ENCODE peak calls at places on chromosomes 11 and 22, in four cellular contexts. L is PC-9, A is HCT116, V is fibroblast of lung. G is an unnamed sample.

GRCh38 chr11:15726221-15726746 is 611.6 kb downstream of the INSC start:
- DNase-seq in L (no peak), A (no peak), V (no peak), G (no peak)

GRCh38 chr11:105609341-105609781 is 512 bp upstream of the GRIA4 start:
- DNase-seq in L (no peak), A (peak; percentile 23), V (peak; percentile 13), G (peak; percentile 77)

GRCh38 chr11:36012979-36013378 is 69.1 kb downstream of the LDLRAD3 start:
- DNase-seq in L (no peak), A (no peak), V (peak; percentile 75), G (no peak)

GRCh38 chr11:127000291-127000968 is at the start of gene KIRREL3:
- DNase-seq in L (no peak), A (no peak), V (peak; percentile 4), G (peak; percentile 53)

GRCh38 chr11:36361472-36361871 is 65.4 kb downstream of the PRR5L start:
- DNase-seq in L (peak; percentile 65), A (no peak), V (no peak), G (no peak)

GRCh38 chr11:134639586-134640330 is 227.7 kb upstream of the B3GAT1 start:
- DNase-seq in L (no peak), A (peak; percentile 71), V (no peak), G (no peak)

GRCh38 chr11:122628691-122629555 is 26.6 kb upstream of the UBASH3B start:
- DNase-seq in L (peak; percentile 53), A (peak; percentile 64), V (peak; percentile 79), G (peak; percentile 88)

GRCh38 chr11:24623121-24623520 is 126.3 kb downstream of the LUZP2 start:
- DNase-seq in L (peak; percentile 36), A (no peak), V (no peak), G (no peak)

GRCh38 chr11:84476581-84476980 is 1150.6 kb downstream of the DLG2 start:
- DNase-seq in L (no peak), A (no peak), V (no peak), G (no peak)

GRCh38 chr11:637593-638507 is 781 bp downstream of the DRD4 start:
- DNase-seq in L (no peak), A (no peak), V (no peak), G (peak; percentile 61)

GRCh38 chr22:27786253-27786898 is 15.2 kb downstream of the MN1 start:
- DNase-seq in L (no peak), A (no peak), V (no peak), G (no peak)

GRCh38 chr11:17699157-17700114 is 19.9 kb upstream of the MYOD1 start:
- DNase-seq in L (no peak), A (no peak), V (no peak), G (no peak)

GRCh38 chr11:14029415-14029814 is 66.9 kb downstream of the SPON1 start:
- DNase-seq in L (no peak), A (no peak), V (no peak), G (peak; percentile 83)

GRCh38 chr11:113387605-113388211 is at the start of gene ANKK1:
- DNase-seq in L (no peak), A (peak; percentile 31), V (no peak), G (peak; percentile 84)

GRCh38 chr22:39534591-39535301 is 2.2 kb upstream of the RPS19BP1 start:
- DNase-seq in L (peak; percentile 58), A (no peak), V (peak; percentile 58), G (peak; percentile 95)

GRCh38 chr11:125481531-125481930 is 14.5 kb downstream of the FEZ1 start:
- DNase-seq in L (no peak), A (no peak), V (no peak), G (peak; percentile 44)

GRCh38 chr11:65640483-65641207 is 2.7 kb downstream of the SIPA1 start:
- DNase-seq in L (peak; percentile 13), A (no peak), V (no peak), G (no peak)

GRCh38 chr22:18044548-18045271 is 20.3 kb upstream of the MICAL3 start:
- DNase-seq in L (no peak), A (no peak), V (peak; percentile 95), G (no peak)

GRCh38 chr11:114912826-114913225 is 234.5 kb downstream of the NXPE2 start:
- DNase-seq in L (no peak), A (no peak), V (no peak), G (no peak)
- H2AFZ ChIP-seq in L (no peak overlapping the region), A (no peak overlapping the region), V (no peak overlapping the region), G (no peak overlapping the region)

GRCh38 chr11:130070829-130071205 is 1.1 kb downstream of the APLP2 start:
- DNase-seq in L (no peak), A (no peak), V (peak; percentile 31), G (peak; percentile 68)
- H2AFZ ChIP-seq in L (peak overlapping the region; percentile 68), A (no peak overlapping the region), V (peak overlapping the region; percentile 42), G (no peak overlapping the region)

GRCh38 chr11:95686265-95686664 is 103.3 kb downstream of the FAM76B start:
- DNase-seq in L (no peak), A (no peak), V (no peak), G (no peak)
- H2AFZ ChIP-seq in L (no peak overlapping the region), A (no peak overlapping the region), V (no peak overlapping the region), G (no peak overlapping the region)

GRCh38 chr11:94639901-94640721 is 72.9 kb downstream of the PIWIL4 start:
- DNase-seq in L (no peak), A (peak; percentile 53), V (no peak), G (no peak)
- H2AFZ ChIP-seq in L (no peak overlapping the region), A (peak overlapping the region; percentile 87), V (no peak overlapping the region), G (peak overlapping the region; percentile 56)

GRCh38 chr11:116814502-116814901 is 8.6 kb downstream of the APOA4 start:
- DNase-seq in L (no peak), A (no peak), V (no peak), G (no peak)
- H2AFZ ChIP-seq in L (no peak overlapping the region), A (no peak overlapping the region), V (no peak overlapping the region), G (no peak overlapping the region)

GRCh38 chr22:46974077-46974476 is 211.6 kb downstream of the TBC1D22A start:
- DNase-seq in L (no peak), A (no peak), V (no peak), G (no peak)
- H2AFZ ChIP-seq in L (no peak overlapping the region), A (no peak overlapping the region), V (no peak overlapping the region), G (no peak overlapping the region)

GRCh38 chr11:79845002-79845709 is 404.3 kb upstream of the TENM4 start:
- DNase-seq in L (no peak), A (no peak), V (no peak), G (no peak)
- H2AFZ ChIP-seq in L (no peak overlapping the region), A (no peak overlapping the region), V (no peak overlapping the region), G (no peak overlapping the region)

G was measured in GM23338.